ENCODE peak calls at places on chromosome 5, in six cellular contexts. One of them, this sample, is unnamed.

GRCh38 chr5:59034498-59035186 is 451.8 kb downstream of the RAB3C start:
- DNase-seq in AG04450: no peak
- DNase-seq in IMR-90: peak; percentile 77
- DNase-seq in cardiac muscle cell: peak; percentile 44
- DNase-seq in colonic mucosa: no peak
- DNase-seq in tibial nerve: no peak
- DNase-seq in this sample: peak; percentile 63

GRCh38 chr5:37722236-37723146 is 117.3 kb downstream of the GDNF start:
- DNase-seq in colonic mucosa: no peak
- DNase-seq in IMR-90: peak; percentile 96
- DNase-seq in tibial nerve: no peak
- DNase-seq in AG04450: peak; percentile 65
- DNase-seq in cardiac muscle cell: no peak
- DNase-seq in this sample: peak; percentile 85

GRCh38 chr5:163534476-163535172 is 29.2 kb downstream of the MAT2B start:
- DNase-seq in IMR-90: no peak
- DNase-seq in colonic mucosa: no peak
- DNase-seq in cardiac muscle cell: no peak
- DNase-seq in AG04450: no peak
- DNase-seq in tibial nerve: no peak
- DNase-seq in this sample: no peak

GRCh38 chr5:150589791-150590601 is 50.5 kb upstream of the SYNPO start:
- DNase-seq in cardiac muscle cell: peak; percentile 59
- DNase-seq in AG04450: no peak
- DNase-seq in IMR-90: peak; percentile 62
- DNase-seq in tibial nerve: peak; percentile 57
- DNase-seq in colonic mucosa: peak; percentile 71
- DNase-seq in this sample: no peak

GRCh38 chr5:149996186-149996890 is 4.1 kb downstream of the TIGD6 start:
- DNase-seq in AG04450: no peak
- DNase-seq in tibial nerve: no peak
- DNase-seq in cardiac muscle cell: no peak
- DNase-seq in colonic mucosa: no peak
- DNase-seq in IMR-90: no peak
- DNase-seq in this sample: no peak

GRCh38 chr5:36644727-36645126 is 38.3 kb downstream of the SLC1A3 start:
- DNase-seq in cardiac muscle cell: no peak
- DNase-seq in colonic mucosa: no peak
- DNase-seq in AG04450: no peak
- DNase-seq in IMR-90: no peak
- DNase-seq in tibial nerve: no peak
- DNase-seq in this sample: no peak

GRCh38 chr5:173643964-173644363 is 27.5 kb upstream of the BOD1 start:
- DNase-seq in cardiac muscle cell: peak; percentile 31
- DNase-seq in colonic mucosa: no peak
- DNase-seq in tibial nerve: no peak
- DNase-seq in AG04450: no peak
- DNase-seq in IMR-90: peak; percentile 10
- DNase-seq in this sample: no peak

GRCh38 chr5:82355496-82355895 is 77.3 kb upstream of the RPS23 start:
- DNase-seq in IMR-90: no peak
- DNase-seq in AG04450: no peak
- DNase-seq in tibial nerve: no peak
- DNase-seq in cardiac muscle cell: no peak
- DNase-seq in colonic mucosa: no peak
- DNase-seq in this sample: no peak

GRCh38 chr5:87829214-87829551 is 416.5 kb upstream of the CCNH start:
- DNase-seq in colonic mucosa: no peak
- DNase-seq in IMR-90: no peak
- DNase-seq in AG04450: no peak
- DNase-seq in tibial nerve: peak; percentile 86
- DNase-seq in cardiac muscle cell: no peak
- DNase-seq in this sample: no peak

GRCh38 chr5:39755986-39756385 is 331.2 kb upstream of the DAB2 start:
- DNase-seq in cardiac muscle cell: no peak
- DNase-seq in IMR-90: peak; percentile 96
- DNase-seq in tibial nerve: peak; percentile 65
- DNase-seq in colonic mucosa: no peak
- DNase-seq in AG04450: peak; percentile 79
- DNase-seq in this sample: peak; percentile 52

GRCh38 chr5:32206799-32207634 is 32.9 kb upstream of the GOLPH3 start:
- DNase-seq in AG04450: no peak
- DNase-seq in tibial nerve: no peak
- DNase-seq in cardiac muscle cell: no peak
- DNase-seq in IMR-90: no peak
- DNase-seq in colonic mucosa: no peak
- DNase-seq in this sample: no peak

GRCh38 chr5:127101533-127101932 is 28.2 kb upstream of the C5orf63 start:
- DNase-seq in IMR-90: no peak
- DNase-seq in colonic mucosa: no peak
- DNase-seq in AG04450: no peak
- DNase-seq in cardiac muscle cell: peak; percentile 29
- DNase-seq in tibial nerve: no peak
- DNase-seq in this sample: no peak

GRCh38 chr5:107705390-107706014 is 34.8 kb upstream of the EFNA5 start:
- DNase-seq in AG04450: peak; percentile 10
- DNase-seq in cardiac muscle cell: no peak
- DNase-seq in tibial nerve: no peak
- DNase-seq in colonic mucosa: no peak
- DNase-seq in IMR-90: peak; percentile 77
- DNase-seq in this sample: no peak

GRCh38 chr5:122756263-122756911 is 18.5 kb upstream of the SNX2 start:
- DNase-seq in tibial nerve: no peak
- DNase-seq in cardiac muscle cell: no peak
- DNase-seq in AG04450: peak; percentile 16
- DNase-seq in colonic mucosa: no peak
- DNase-seq in IMR-90: peak; percentile 80
- DNase-seq in this sample: peak; percentile 48

GRCh38 chr5:84642795-84643194 is 258.1 kb upstream of the EDIL3 start:
- DNase-seq in cardiac muscle cell: no peak
- DNase-seq in AG04450: peak; percentile 36
- DNase-seq in IMR-90: peak; percentile 55
- DNase-seq in tibial nerve: no peak
- DNase-seq in colonic mucosa: no peak
- DNase-seq in this sample: no peak

GRCh38 chr5:139638090-139638735 is 9.9 kb upstream of the CXXC5 start:
- DNase-seq in AG04450: no peak
- DNase-seq in tibial nerve: no peak
- DNase-seq in IMR-90: peak; percentile 66
- DNase-seq in colonic mucosa: peak; percentile 85
- DNase-seq in cardiac muscle cell: no peak
- DNase-seq in this sample: no peak

GRCh38 chr5:113118298-113118697 is 141.7 kb downstream of the DCP2 start:
- DNase-seq in IMR-90: no peak
- DNase-seq in cardiac muscle cell: no peak
- DNase-seq in AG04450: no peak
- DNase-seq in tibial nerve: no peak
- DNase-seq in colonic mucosa: no peak
- DNase-seq in this sample: no peak

GRCh38 chr5:143436871-143437270 is 33.4 kb upstream of the NR3C1 start:
- DNase-seq in IMR-90: peak; percentile 7
- DNase-seq in tibial nerve: no peak
- DNase-seq in AG04450: no peak
- DNase-seq in cardiac muscle cell: no peak
- DNase-seq in colonic mucosa: no peak
- DNase-seq in this sample: no peak

GRCh38 chr5:25892251-25892650 is 1146.1 kb downstream of the CDH9 start:
- DNase-seq in tibial nerve: no peak
- DNase-seq in AG04450: no peak
- DNase-seq in IMR-90: no peak
- DNase-seq in colonic mucosa: no peak
- DNase-seq in cardiac muscle cell: no peak
- DNase-seq in this sample: no peak

GRCh38 chr5:53424691-53425597 is 55.5 kb upstream of the FST start:
- DNase-seq in tibial nerve: no peak
- DNase-seq in colonic mucosa: no peak
- DNase-seq in cardiac muscle cell: no peak
- DNase-seq in AG04450: no peak
- DNase-seq in IMR-90: no peak
- DNase-seq in this sample: no peak

GRCh38 chr5:138149530-138149929 is 10.3 kb upstream of the NME5 start:
- DNase-seq in AG04450: no peak
- DNase-seq in colonic mucosa: no peak
- DNase-seq in IMR-90: peak; percentile 54
- DNase-seq in cardiac muscle cell: no peak
- DNase-seq in tibial nerve: no peak
- DNase-seq in this sample: peak; percentile 15

GRCh38 chr5:6754766-6755165 is 41.5 kb downstream of the TENT4A start:
- DNase-seq in AG04450: no peak
- DNase-seq in cardiac muscle cell: no peak
- DNase-seq in IMR-90: no peak
- DNase-seq in tibial nerve: no peak
- DNase-seq in colonic mucosa: no peak
- DNase-seq in this sample: no peak
- H3K27ac ChIP-seq in AG04450: no peak overlapping the region
- H3K27ac ChIP-seq in cardiac muscle cell: no peak overlapping the region
- H3K27ac ChIP-seq in IMR-90: no peak overlapping the region
- H3K27ac ChIP-seq in tibial nerve: no peak overlapping the region
- H3K27ac ChIP-seq in colonic mucosa: no peak overlapping the region
- H3K27ac ChIP-seq in this sample: no peak overlapping the region

DNA sequence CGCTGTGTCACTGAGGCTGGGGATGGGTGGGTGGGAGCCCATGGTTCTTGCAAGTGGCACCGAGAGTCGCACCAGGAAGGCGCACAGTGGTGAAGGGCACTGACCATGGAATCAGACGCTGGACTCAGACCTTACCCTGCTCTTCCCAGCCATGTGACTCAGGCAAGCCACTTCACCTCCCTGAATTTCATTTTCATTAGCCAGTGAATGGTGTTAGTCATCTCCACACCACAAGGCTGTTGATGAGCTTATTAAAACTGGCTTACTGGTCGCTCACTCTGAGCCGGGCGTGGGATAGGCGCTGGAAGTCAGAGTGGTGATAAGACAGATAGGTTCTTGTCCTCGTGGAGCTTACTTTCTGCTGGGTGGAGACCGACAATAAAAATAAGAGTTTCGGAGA is 25.1 kb downstream of the FGF18 start:
- DNase-seq in colonic mucosa: no peak
- DNase-seq in AG04450: no peak
- DNase-seq in cardiac muscle cell: no peak
- DNase-seq in tibial nerve: no peak
- DNase-seq in IMR-90: no peak
- DNase-seq in this sample: no peak
- H3K27ac ChIP-seq in colonic mucosa: no peak overlapping the region
- H3K27ac ChIP-seq in AG04450: no peak overlapping the region
- H3K27ac ChIP-seq in cardiac muscle cell: no peak overlapping the region
- H3K27ac ChIP-seq in tibial nerve: no peak overlapping the region
- H3K27ac ChIP-seq in IMR-90: no peak overlapping the region
- H3K27ac ChIP-seq in this sample: no peak overlapping the region

GRCh38 chr5:91061094-91061493 is 322.0 kb downstream of the ARRDC3 start:
- DNase-seq in AG04450: no peak
- DNase-seq in colonic mucosa: no peak
- DNase-seq in tibial nerve: no peak
- DNase-seq in IMR-90: no peak
- DNase-seq in cardiac muscle cell: no peak
- DNase-seq in this sample: no peak

GRCh38 chr5:91061946-91062586 is 321.1 kb downstream of the ARRDC3 start:
- DNase-seq in IMR-90: no peak
- DNase-seq in cardiac muscle cell: no peak
- DNase-seq in colonic mucosa: no peak
- DNase-seq in tibial nerve: no peak
- DNase-seq in AG04450: no peak
- DNase-seq in this sample: no peak

GRCh38 chr5:91059409-91059808 is 323.7 kb downstream of the ARRDC3 start:
- DNase-seq in cardiac muscle cell: no peak
- DNase-seq in tibial nerve: no peak
- DNase-seq in colonic mucosa: no peak
- DNase-seq in IMR-90: no peak
- DNase-seq in AG04450: no peak
- DNase-seq in this sample: no peak

GRCh38 chr5:91058155-91058554 is 325.0 kb downstream of the ARRDC3 start:
- DNase-seq in IMR-90: no peak
- DNase-seq in AG04450: no peak
- DNase-seq in colonic mucosa: no peak
- DNase-seq in tibial nerve: no peak
- DNase-seq in cardiac muscle cell: peak; percentile 47
- DNase-seq in this sample: no peak

DNA sequence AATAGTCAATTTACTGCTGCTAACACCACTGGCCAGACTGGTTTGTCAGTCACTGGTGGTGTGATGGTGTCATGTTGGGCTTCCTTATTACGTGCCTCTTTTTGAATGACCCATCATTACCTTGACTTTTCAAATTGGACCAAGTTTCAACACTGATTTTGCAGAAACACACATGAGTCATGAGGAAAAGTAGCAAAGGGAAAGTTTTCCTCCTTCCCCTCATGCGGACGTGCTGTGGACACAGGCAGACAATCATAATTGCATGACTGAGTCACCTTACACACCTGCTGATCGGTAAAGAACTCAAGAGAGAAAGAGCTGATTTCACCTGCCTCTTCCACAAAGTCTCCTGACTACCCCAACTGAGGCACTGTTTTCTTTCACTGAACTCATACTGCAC is 324.5 kb downstream of the ARRDC3 start:
- DNase-seq in IMR-90: no peak
- DNase-seq in AG04450: no peak
- DNase-seq in tibial nerve: no peak
- DNase-seq in colonic mucosa: peak; percentile 68
- DNase-seq in cardiac muscle cell: no peak
- DNase-seq in this sample: no peak
- H3K27ac ChIP-seq in IMR-90: no peak overlapping the region
- H3K27ac ChIP-seq in AG04450: no peak overlapping the region
- H3K27ac ChIP-seq in tibial nerve: no peak overlapping the region
- H3K27ac ChIP-seq in colonic mucosa: peak overlapping the region; percentile 61
- H3K27ac ChIP-seq in cardiac muscle cell: peak overlapping the region; percentile 74
- H3K27ac ChIP-seq in this sample: no peak overlapping the region

GRCh38 chr5:133373121-133373870 is 239.0 kb downstream of the FSTL4 start:
- DNase-seq in AG04450: no peak
- DNase-seq in tibial nerve: no peak
- DNase-seq in colonic mucosa: no peak
- DNase-seq in cardiac muscle cell: no peak
- DNase-seq in IMR-90: peak; percentile 2
- DNase-seq in this sample: no peak
- H3K27ac ChIP-seq in AG04450: no peak overlapping the region
- H3K27ac ChIP-seq in tibial nerve: no peak overlapping the region
- H3K27ac ChIP-seq in colonic mucosa: no peak overlapping the region
- H3K27ac ChIP-seq in cardiac muscle cell: no peak overlapping the region
- H3K27ac ChIP-seq in IMR-90: no peak overlapping the region
- H3K27ac ChIP-seq in this sample: no peak overlapping the region

DNA sequence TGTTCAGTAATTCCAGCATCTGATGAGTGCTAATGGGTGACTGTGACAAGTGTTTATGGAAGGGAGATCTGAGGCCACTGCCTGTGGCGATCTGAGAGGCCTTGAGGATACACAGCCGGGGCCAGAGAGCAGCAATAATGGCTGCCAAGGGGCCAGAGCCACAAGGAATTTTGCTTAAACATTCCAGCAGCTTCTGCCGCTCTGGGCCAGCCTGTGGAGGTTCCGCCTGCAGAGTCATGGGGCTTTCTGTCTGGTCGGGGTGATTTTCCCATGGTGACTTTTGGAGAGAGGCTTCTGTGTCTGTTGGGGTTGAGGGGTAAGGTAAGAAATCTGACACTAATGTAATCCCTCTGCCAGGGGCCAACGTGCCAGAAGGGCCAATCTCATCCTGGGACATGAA is 353.5 kb downstream of the ADAMTS6 start:
- DNase-seq in IMR-90: peak; percentile 52
- DNase-seq in cardiac muscle cell: no peak
- DNase-seq in colonic mucosa: no peak
- DNase-seq in tibial nerve: no peak
- DNase-seq in AG04450: no peak
- DNase-seq in this sample: no peak
- H3K27ac ChIP-seq in IMR-90: peak overlapping the region; percentile 79
- H3K27ac ChIP-seq in cardiac muscle cell: no peak overlapping the region
- H3K27ac ChIP-seq in colonic mucosa: no peak overlapping the region
- H3K27ac ChIP-seq in tibial nerve: no peak overlapping the region
- H3K27ac ChIP-seq in AG04450: peak overlapping the region; percentile 92
- H3K27ac ChIP-seq in this sample: no peak overlapping the region